ENCODE peak calls at places on chromosomes 4 and X, in nine cellular contexts. X is CD8-positive, alpha-beta memory T cell; E is astrocyte; O is aorta; L is mucosa of descending colon; B is tibial artery; T is cardiac muscle cell; J is GM12878; C is left lung. G is an unnamed sample. For H3K9me3 and H3K36me3, the result is how much of the 10 kb centered on the place peaks cover.

GRCh38 chr4:107546637-107547036 is 173.4 kb downstream of the PAPSS1 start:
- DNase-seq in X (no peak), E (no peak), O (no peak), L (no peak), B (no peak), T (no peak), J (no peak), C (no peak), G (no peak)

GRCh38 chr4:35952751-35953150 is 291.6 kb downstream of the ARAP2 start:
- DNase-seq in X (no peak), E (no peak), O (no peak), L (no peak), B (no peak), T (no peak), J (no peak), C (no peak), G (peak)

GRCh38 chrX:19772306-19772705 is 115.1 kb downstream of the SH3KBP1 start:
- DNase-seq in X (no peak), E (no peak), O (no peak), L (no peak), B (no peak), T (no peak), J (no peak), C (no peak), G (no peak)

GRCh38 chr4:10977534-10977933 is 293.0 kb upstream of the CLNK start:
- DNase-seq in X (no peak), E (no peak), O (no peak), L (no peak), B (no peak), T (no peak), J (no peak), C (no peak), G (no peak)

GRCh38 chr4:167883271-167883670 is 209.1 kb upstream of the ANXA10 start:
- DNase-seq in X (no peak), E (peak), O (no peak), L (no peak), B (no peak), T (no peak), J (no peak), C (no peak), G (no peak)

GRCh38 chr4:112378858-112379257 is 81.7 kb downstream of the ALPK1 start:
- DNase-seq in X (no peak), E (no peak), O (no peak), L (no peak), B (no peak), T (no peak), J (no peak), C (no peak), G (no peak)

GRCh38 chr4:159224412-159224811 is 121.5 kb downstream of the RAPGEF2 start:
- DNase-seq in X (no peak), E (no peak), O (no peak), L (no peak), B (no peak), T (no peak), J (no peak), C (no peak), G (peak)

GRCh38 chr4:53123819-53124218 is 242.0 kb downstream of the SCFD2 start:
- DNase-seq in X (no peak), E (no peak), O (no peak), L (no peak), B (no peak), T (no peak), J (no peak), C (no peak), G (no peak)

GRCh38 chrX:120791013-120791643 is 84.5 kb downstream of the CT47B1 start:
- DNase-seq in X (no peak), E (peak), O (peak), L (no peak), B (peak), T (no peak), J (no peak), C (peak), G (peak)

GRCh38 chrX:109345866-109346265 is 136.0 kb downstream of the GUCY2F start:
- DNase-seq in X (no peak), E (no peak), O (no peak), L (no peak), B (no peak), T (no peak), J (no peak), C (no peak), G (no peak)

GRCh38 chr4:38940476-38940875 is 72.9 kb downstream of the FAM114A1 start:
- DNase-seq in X (no peak), E (no peak), O (no peak), L (no peak), B (no peak), T (no peak), J (no peak), C (no peak), G (no peak)

GRCh38 chr4:47667552-47667951 is 170.3 kb downstream of the CORIN start:
- DNase-seq in X (no peak), E (no peak), O (no peak), L (no peak), B (no peak), T (no peak), J (no peak), C (no peak), G (no peak)

GRCh38 chr4:141037441-141037840 is 95.8 kb downstream of the RNF150 start:
- DNase-seq in X (no peak), E (no peak), O (no peak), L (no peak), B (no peak), T (no peak), J (no peak), C (no peak), G (no peak)

GRCh38 chrX:129875669-129876068 is 30.3 kb upstream of the UTP14A start:
- DNase-seq in X (no peak), E (peak), O (no peak), L (no peak), B (no peak), T (no peak), J (no peak), C (no peak), G (no peak)

GRCh38 chr4:145285928-145286327 is 105.5 kb upstream of the OTUD4 start:
- DNase-seq in X (no peak), E (peak), O (no peak), L (no peak), B (no peak), T (no peak), J (no peak), C (no peak), G (no peak)

GRCh38 chr4:83417566-83417965 is 38.1 kb downstream of the HELQ start:
- DNase-seq in X (no peak), E (no peak), O (no peak), L (no peak), B (no peak), T (no peak), J (no peak), C (no peak), G (no peak)

GRCh38 chr4:159446266-159446976 is 343.5 kb downstream of the RAPGEF2 start:
- DNase-seq in X (no peak), E (peak), O (no peak), L (no peak), B (peak), T (peak), J (peak), C (no peak), G (peak)

GRCh38 chrX:109472939-109473713 is 8.8 kb downstream of the GUCY2F start:
- DNase-seq in X (no peak), E (peak), O (peak), L (no peak), B (no peak), T (peak), J (no peak), C (no peak), G (no peak)

GRCh38 chr4:39348371-39349265 is 17.5 kb downstream of the RFC1 start:
- DNase-seq in X (no peak), E (peak), O (no peak), L (no peak), B (no peak), T (no peak), J (no peak), C (no peak), G (no peak)

GRCh38 chrX:19190902-19191301 is 68.6 kb upstream of the ADGRG2 start:
- DNase-seq in X (no peak), E (no peak), O (no peak), L (no peak), B (no peak), T (no peak), J (no peak), C (no peak), G (no peak)

GRCh38 chr4:44583393-44583792 is 68.0 kb downstream of the YIPF7 start:
- DNase-seq in X (no peak), E (no peak), O (no peak), L (no peak), B (no peak), T (no peak), J (no peak), C (no peak), G (no peak)

GRCh38 chrX:86714441-86714840 is 566.2 kb downstream of the DACH2 start:
- DNase-seq in X (no peak), E (no peak), O (no peak), L (no peak), B (no peak), T (no peak), J (no peak), C (no peak), G (no peak)

GRCh38 chrX:44996282-44996681 is 123.3 kb downstream of the KDM6A start:
- DNase-seq in X (no peak), E (no peak), O (no peak), L (no peak), B (no peak), T (no peak), J (no peak), C (no peak), G (peak)

GRCh38 chrX:108001218-108001814 is 19.1 kb upstream of the TEX13B start:
- DNase-seq in X (no peak), E (peak), O (no peak), L (no peak), B (no peak), T (peak), J (no peak), C (no peak), G (peak)

GRCh38 chr4:150033937-150034336 is 44.3 kb upstream of the DCLK2 start:
- DNase-seq in X (no peak), E (peak), O (no peak), L (peak), B (no peak), T (no peak), J (no peak), C (no peak), G (peak)

GRCh38 chr4:153643406-153644016 is 40.6 kb upstream of the TLR2 start:
- DNase-seq in X (no peak), E (peak), O (no peak), L (no peak), B (no peak), T (peak), J (peak), C (no peak), G (peak)

GRCh38 chr4:88963817-88964216 is 93.2 kb downstream of the FAM13A start:
- DNase-seq in X (no peak), E (no peak), O (no peak), L (no peak), B (no peak), T (no peak), J (no peak), C (no peak), G (no peak)

GRCh38 chr4:168724960-168725359 is 228.1 kb downstream of the PALLD start:
- DNase-seq in X (no peak), E (peak), O (no peak), L (no peak), B (no peak), T (no peak), J (no peak), C (no peak), G (no peak)

GRCh38 chrX:121761845-121762244 is 714.4 kb downstream of the GLUD2 start:
- DNase-seq in X (no peak), E (no peak), O (no peak), L (no peak), B (no peak), T (no peak), J (no peak), C (no peak), G (no peak)

GRCh38 chr4:151641167-151641566 is 119.6 kb downstream of the GATB start:
- DNase-seq in X (no peak), E (peak), O (no peak), L (no peak), B (no peak), T (no peak), J (no peak), C (no peak), G (no peak)

GRCh38 chr4:56139241-56139827 is 190.6 kb downstream of the CEP135 start:
- DNase-seq in X (no peak), E (no peak), O (no peak), L (no peak), B (no peak), T (peak), J (no peak), C (no peak), G (no peak)

GRCh38 chr4:113263274-113263673 is 213.8 kb downstream of the ANK2 start:
- DNase-seq in X (no peak), E (no peak), O (no peak), L (no peak), B (no peak), T (no peak), J (no peak), C (no peak), G (no peak)

GRCh38 chr4:120869511-120870278 is 52.8 kb downstream of the PRDM5 start:
- DNase-seq in X (no peak), E (no peak), O (no peak), L (no peak), B (no peak), T (no peak), J (no peak), C (no peak), G (no peak)

GRCh38 chr4:98341309-98341708 is 80.1 kb downstream of the RAP1GDS1 start:
- DNase-seq in X (no peak), E (peak), O (no peak), L (no peak), B (no peak), T (no peak), J (no peak), C (no peak), G (no peak)

GRCh38 chr4:98822144-98822543 is 106.8 kb downstream of the EIF4E start:
- DNase-seq in X (no peak), E (no peak), O (no peak), L (no peak), B (no peak), T (no peak), J (no peak), C (no peak), G (no peak)

GRCh38 chrX:30951003-30951402 is 61.9 kb upstream of the TAB3 start:
- DNase-seq in X (no peak), E (no peak), O (no peak), L (no peak), B (no peak), T (no peak), J (no peak), C (no peak), G (peak)

GRCh38 chrX:9149831-9150230 is 115.9 kb upstream of the FAM9B start:
- DNase-seq in X (no peak), E (no peak), O (no peak), L (no peak), B (no peak), T (no peak), J (no peak), C (no peak), G (no peak)

DNA sequence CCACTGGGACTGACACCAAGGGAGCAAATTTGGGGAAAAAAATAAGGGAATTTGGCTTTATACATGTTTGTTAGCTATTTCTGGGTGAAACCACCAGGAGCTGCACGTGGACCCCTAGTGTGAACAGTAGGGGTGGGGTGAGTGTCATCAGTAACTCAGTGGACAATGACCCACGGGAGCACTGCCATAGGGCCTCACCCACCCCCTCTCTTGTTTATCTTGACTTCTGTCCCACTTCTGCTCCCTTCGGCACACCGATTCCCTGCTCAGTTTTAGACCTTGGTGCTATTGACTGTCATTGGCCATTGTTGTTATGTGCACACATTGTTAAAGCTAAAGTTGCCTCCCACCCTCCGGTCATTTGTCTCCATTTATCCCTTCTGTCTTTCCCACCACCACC is 9.0 kb downstream of the ACOX3 start:
- DNase-seq in X (no peak), E (no peak), O (no peak), L (no peak), B (no peak), T (no peak), J (no peak), C (no peak), G (no peak)
- H3K9me3 ChIP-seq in X (under half), E (under half), O (under half), L (under half), B (under half), T (under half), J (under half), C (under half), G (under half)

GRCh38 chr4:102007959-102008425 is 217.5 kb downstream of the BANK1 start:
- DNase-seq in X (no peak), E (no peak), O (no peak), L (no peak), B (no peak), T (no peak), J (no peak), C (no peak), G (no peak)
- H3K36me3 ChIP-seq in X (under half), E (under half), O (under half), L (under half), B (under half), T (under half), J (under half), C (under half), G (under half)

DNA sequence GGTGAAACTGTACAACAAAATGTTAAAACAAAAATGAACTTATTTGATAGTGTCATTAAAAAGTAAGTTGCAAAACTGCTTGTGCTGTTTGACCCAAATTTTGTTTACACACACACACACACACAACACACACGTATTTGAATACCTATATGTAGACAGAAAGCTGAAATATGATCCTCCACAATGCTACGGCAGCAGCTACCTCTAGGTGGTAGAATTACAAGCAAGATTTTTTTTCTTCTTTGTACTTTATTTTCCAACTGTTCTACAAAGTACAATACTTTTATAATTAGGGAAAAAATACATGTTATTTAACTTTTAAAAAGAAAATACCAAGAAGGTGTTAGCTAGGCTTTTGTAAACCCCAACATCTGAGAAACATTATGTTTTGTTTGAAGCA is 1.2 kb downstream of the CYTL1 start:
- DNase-seq in X (no peak), E (no peak), O (no peak), L (no peak), B (no peak), T (no peak), J (no peak), C (no peak), G (no peak)
- H3K4me3 ChIP-seq in X (no peak), E (no peak), O (no peak), L (no peak), B (no peak), T (no peak), J (no peak), C (no peak), G (no peak)

GRCh38 chr4:23477905-23478304 is 411.9 kb downstream of the PPARGC1A start:
- DNase-seq in X (no peak), E (no peak), O (no peak), L (no peak), B (no peak), T (no peak), J (no peak), C (no peak), G (no peak)

GRCh38 chr4:23476514-23477090 is 413.2 kb downstream of the PPARGC1A start:
- DNase-seq in X (no peak), E (no peak), O (no peak), L (no peak), B (no peak), T (peak), J (no peak), C (no peak), G (no peak)
- H3K9me3 ChIP-seq in X (under half), E (under half), O (under half), L (under half), B (under half), T (under half), J (under half), C (under half), G (under half)

GRCh38 chr4:122874194-122874593 is 47.6 kb downstream of the FGF2 start:
- DNase-seq in X (no peak), E (peak), O (no peak), L (no peak), B (no peak), T (no peak), J (no peak), C (no peak), G (no peak)
- H3K36me3 ChIP-seq in X (under half), E (under half), O (under half), L (under half), B (under half), T (under half), J (under half), C (under half), G (under half)

GRCh38 chr4:156598138-156598681 is 373.4 kb downstream of the PDGFC start:
- DNase-seq in X (no peak), E (peak), O (peak), L (no peak), B (no peak), T (peak), J (no peak), C (peak), G (no peak)
- H3K4me3 ChIP-seq in X (no peak), E (peak), O (no peak), L (no peak), B (peak), T (no peak), J (no peak), C (no peak), G (no peak)

GRCh38 chr4:404006-404405 is 66.4 kb downstream of the ZNF141 start:
- DNase-seq in X (no peak), E (no peak), O (no peak), L (no peak), B (no peak), T (no peak), J (no peak), C (no peak), G (no peak)
- H3K9me3 ChIP-seq in X (under half), E (under half), O (under half), L (half or more), B (under half), T (under half), J (under half), C (half or more), G (under half)

DNA sequence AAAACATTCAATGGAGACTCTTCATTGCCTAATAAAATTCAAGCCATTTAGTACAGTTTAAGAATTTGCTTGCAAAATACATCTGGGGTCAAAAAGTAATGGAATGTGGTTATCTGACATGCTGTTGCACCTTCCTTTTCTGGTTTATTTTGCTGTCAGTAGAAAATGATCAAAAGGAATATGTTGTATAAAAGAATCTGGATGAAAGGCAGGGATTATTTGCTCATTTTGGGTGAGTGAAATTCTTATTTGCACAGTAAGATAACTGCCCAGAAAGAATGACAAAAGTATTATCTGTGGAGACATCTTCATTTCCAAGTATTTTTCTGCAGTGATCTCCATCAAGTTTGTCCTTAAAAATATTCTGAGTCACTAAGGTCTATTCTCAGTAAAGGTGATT is 30.4 kb downstream of the BOD1L1 start:
- DNase-seq in X (no peak), E (no peak), O (no peak), L (no peak), B (no peak), T (no peak), J (no peak), C (no peak), G (no peak)
- H3K36me3 ChIP-seq in X (under half), E (under half), O (under half), L (under half), B (under half), T (half or more), J (under half), C (half or more), G (under half)

GRCh38 chrX:69718102-69718501 is 102.2 kb downstream of the EDA start:
- DNase-seq in X (no peak), E (no peak), O (no peak), L (no peak), B (no peak), T (no peak), J (no peak), C (no peak), G (no peak)
- H3K4me3 ChIP-seq in X (no peak), E (no peak), O (no peak), L (no peak), B (no peak), T (no peak), J (no peak), C (no peak), G (no peak)

G was measured in small intestine.